ENCODE peak calls at places on chromosomes 7 and 10, in four cellular contexts. Q is BJ; S is CD8-positive, alpha-beta T cell; H is HFF-Myc. L is an unnamed sample.

GRCh38 chr7:21497072-21497471 is 45.8 kb upstream of the DNAH11 start:
- DNase-seq in H (peak; percentile 2), S (no peak), Q (no peak), L (no peak)

GRCh38 chr7:55413442-55413841 is 48.3 kb downstream of the LANCL2 start:
- DNase-seq in Q (no peak), H (no peak), S (no peak), L (no peak)

GRCh38 chr10:44965651-44966097 is 6.1 kb downstream of the RASSF4 start:
- DNase-seq in H (no peak), Q (no peak), S (no peak), L (no peak)

GRCh38 chr7:29265208-29265923 is 70.8 kb downstream of the CHN2 start:
- DNase-seq in Q (no peak), S (no peak), H (no peak), L (no peak)

GRCh38 chr10:86100581-86101061 is 266.0 kb downstream of the GRID1 start:
- DNase-seq in S (no peak), Q (no peak), H (no peak), L (no peak)

GRCh38 chr7:12921751-12922345 is 234.4 kb downstream of the ARL4A start:
- DNase-seq in S (no peak), Q (no peak), H (no peak), L (no peak)

GRCh38 chr7:2522780-2523433 is 3.3 kb downstream of the LFNG start:
- DNase-seq in S (no peak), H (no peak), Q (no peak), L (no peak)

GRCh38 chr10:132687181-132687892 is 98.6 kb downstream of the NKX6-2 start:
- DNase-seq in S (no peak), Q (no peak), H (no peak), L (no peak)

GRCh38 chr10:95242581-95243317 is 48.1 kb downstream of the PDLIM1 start:
- DNase-seq in Q (no peak), H (no peak), S (no peak), L (no peak)

GRCh38 chr7:49787980-49788379 is 14.5 kb downstream of the VWC2 start:
- DNase-seq in Q (no peak), S (no peak), H (no peak), L (no peak)

GRCh38 chr7:97025130-97025499 is 484 bp upstream of the DLX5 start:
- DNase-seq in H (no peak), S (no peak), Q (no peak), L (no peak)

GRCh38 chr7:34845666-34846361 is 187.8 kb downstream of the NPSR1 start:
- DNase-seq in S (no peak), Q (no peak), H (no peak), L (no peak)

GRCh38 chr7:114760477-114760876 is 161.4 kb upstream of the MDFIC start:
- DNase-seq in H (no peak), Q (no peak), S (no peak), L (no peak)

GRCh38 chr10:42961776-42962119 is 115.1 kb upstream of the RET start:
- DNase-seq in S (no peak), Q (no peak), H (no peak), L (no peak)

GRCh38 chr10:109665321-109665720 is 258.0 kb downstream of the XPNPEP1 start:
- DNase-seq in S (no peak), H (no peak), Q (no peak), L (no peak)

GRCh38 chr10:10533417-10533816 is 484.3 kb upstream of the CELF2 start:
- DNase-seq in S (no peak), H (no peak), Q (no peak), L (no peak)

GRCh38 chr7:74044366-74045350 is 16.7 kb downstream of the ELN start:
- DNase-seq in S (no peak), Q (no peak), H (no peak), L (no peak)

GRCh38 chr7:51013218-51013786 is 230.6 kb upstream of the GRB10 start:
- DNase-seq in Q (no peak), S (no peak), H (no peak), L (no peak)

GRCh38 chr10:7551891-7552731 is 114.7 kb downstream of the ITIH5 start:
- DNase-seq in S (no peak), H (no peak), Q (no peak), L (no peak)

GRCh38 chr10:48444861-48445841 is 138.7 kb downstream of the MAPK8 start:
- DNase-seq in H (no peak), S (no peak), Q (no peak), L (no peak)

GRCh38 chr7:139681463-139681755 is 96.4 kb downstream of the HIPK2 start:
- DNase-seq in H (no peak), S (no peak), Q (no peak), L (no peak)

GRCh38 chr10:103652599-103653281 is 159.2 kb downstream of the NEURL1 start:
- DNase-seq in Q (no peak), H (no peak), S (no peak), L (no peak)

GRCh38 chr10:5632430-5632829 is 34.0 kb downstream of the ASB13 start:
- DNase-seq in S (no peak), H (no peak), Q (no peak), L (no peak)

GRCh38 chr7:23653942-23654341 is 26.1 kb upstream of the FAM221A start:
- DNase-seq in S (no peak), Q (no peak), H (no peak), L (no peak)

GRCh38 chr10:34814228-34815173 is 595 bp downstream of the PARD3 start:
- DNase-seq in Q (no peak), H (no peak), S (no peak), L (no peak)

GRCh38 chr10:34817054-34817453 is 2.0 kb upstream of the PARD3 start:
- DNase-seq in H (no peak), S (no peak), Q (no peak), L (no peak)

GRCh38 chr10:34813626-34814227 is 1.4 kb downstream of the PARD3 start:
- DNase-seq in S (no peak), Q (no peak), H (no peak), L (no peak)

GRCh38 chr10:34816067-34817002 is 1.2 kb upstream of the PARD3 start:
- DNase-seq in Q (no peak), S (no peak), H (no peak), L (no peak)

GRCh38 chr10:34815174-34816066 is at the start of gene PARD3:
- DNase-seq in S (no peak), H (no peak), Q (no peak), L (no peak)
- H3K4me3 ChIP-seq in S (no peak within 1 kb of the TSS), H (peak within 1 kb of the TSS; percentile 87), Q (peak within 1 kb of the TSS; percentile 68), L (peak within 1 kb of the TSS; percentile 72)

GRCh38 chr7:25613912-25614311 is 385.6 kb upstream of the NPVF start:
- DNase-seq in S (no peak), H (no peak), Q (no peak), L (no peak)
- H3K4me3 ChIP-seq in S (no peak overlapping the region), H (no peak overlapping the region), Q (no peak overlapping the region), L (no peak overlapping the region)

DNA sequence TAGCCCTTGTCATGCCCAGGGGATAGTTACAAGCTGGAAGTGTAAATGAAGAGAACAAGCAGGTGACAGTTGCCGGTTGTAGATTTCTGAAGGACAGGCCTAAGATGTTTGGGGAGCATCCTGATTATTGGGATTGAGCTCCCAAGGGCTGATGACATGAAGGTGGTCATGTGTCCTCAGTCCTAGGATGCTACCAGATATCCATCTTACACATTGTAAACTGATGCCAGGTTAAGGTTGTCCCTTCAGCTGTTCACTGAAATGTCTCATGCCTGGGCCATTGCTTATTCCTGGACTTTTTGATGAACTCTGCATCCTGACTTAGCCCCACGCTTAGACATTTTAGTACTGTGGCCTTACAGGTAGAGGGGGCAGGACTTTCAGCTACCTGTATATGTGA is 1.3 kb downstream of the ZMIZ2 start:
- DNase-seq in H (no peak), S (no peak), Q (no peak), L (no peak)
- H3K4me3 ChIP-seq in H (peak overlapping the region; percentile 83), S (peak overlapping the region; percentile 59), Q (peak overlapping the region; percentile 88), L (peak overlapping the region; percentile 89)

GRCh38 chr7:128104109-128104742 is 73.0 kb upstream of the LRRC4 start:
- DNase-seq in Q (no peak), S (no peak), H (no peak), L (no peak)
- H3K4me3 ChIP-seq in Q (peak overlapping the region; percentile 38), S (peak overlapping the region; percentile 56), H (peak overlapping the region; percentile 15), L (peak overlapping the region; percentile 50)

GRCh38 chr10:26214004-26214403 is 2.6 kb upstream of the GAD2 start:
- DNase-seq in S (no peak), H (no peak), Q (no peak), L (no peak)
- H3K4me3 ChIP-seq in S (no peak overlapping the region), H (no peak overlapping the region), Q (no peak overlapping the region), L (no peak overlapping the region)

DNA sequence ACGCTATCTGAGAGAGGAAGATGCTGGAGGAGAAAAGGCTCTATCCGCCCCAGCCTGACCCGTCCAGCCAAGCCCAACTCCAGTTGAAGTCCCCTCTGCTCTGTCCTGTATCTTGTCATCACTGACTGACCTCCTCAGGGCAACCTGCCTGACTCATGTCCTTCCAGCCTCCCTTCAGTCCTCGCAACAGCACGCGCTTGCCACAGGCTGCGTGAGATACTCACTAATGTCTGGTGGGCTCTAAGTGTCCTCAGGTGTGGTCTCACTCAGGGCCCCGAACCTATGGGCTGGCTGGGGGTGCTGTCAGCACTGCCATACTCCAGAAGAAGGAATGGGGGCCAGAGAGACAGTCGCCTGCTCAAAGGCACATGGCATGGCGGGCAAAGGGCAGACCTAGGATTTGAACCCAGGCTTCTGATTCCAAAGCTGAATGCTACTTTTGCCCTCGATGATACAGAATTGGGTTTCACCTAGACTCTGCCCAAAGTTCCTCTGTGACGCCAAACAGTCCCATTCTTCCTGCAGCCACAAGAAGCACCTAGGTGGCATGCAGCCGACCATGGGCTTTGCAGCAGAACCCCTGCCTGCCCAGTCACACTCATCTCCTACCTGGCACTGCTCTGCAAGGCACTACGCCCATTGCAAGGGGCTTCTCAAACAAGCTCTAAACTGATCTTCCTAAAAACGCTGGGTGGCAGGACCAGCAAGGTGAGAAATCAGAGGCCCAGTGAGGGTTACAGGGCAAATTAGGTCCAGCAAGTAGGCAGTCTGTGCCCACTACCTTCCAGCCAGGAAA is 8.5 kb downstream of the FAM53B start:
- DNase-seq in S (no peak), H (no peak), Q (no peak), L (no peak)
- H3K4me3 ChIP-seq in S (no peak overlapping the region), H (no peak overlapping the region), Q (no peak overlapping the region), L (no peak overlapping the region)

L was measured in AG04450.